ENCODE peak calls at places on chromosomes 16 and 17, in six cellular contexts. E, J, S, H, Y and R are unnamed samples. For H3K9me3, the result is how much of the 10 kb centered on the place peaks cover.

GRCh38 chr16:67301080-67301757 is 21.9 kb downstream of the PLEKHG4 start:
- DNase-seq in E (peak), J (peak), S (no peak), H (peak), Y (no peak), R (no peak)

GRCh38 chr17:10089221-10089799 is 109.1 kb downstream of the GAS7 start:
- DNase-seq in E (no peak), J (no peak), S (no peak), H (no peak), Y (peak), R (no peak)

GRCh38 chr16:35798885-35799426 is 2339.5 kb downstream of the TP53TG3F start:
- DNase-seq in E (peak), J (no peak), S (no peak), H (no peak), Y (no peak), R (no peak)

GRCh38 chr17:34703533-34703932 is 124.2 kb downstream of the TMEM132E start:
- DNase-seq in E (no peak), J (no peak), S (peak), H (no peak), Y (no peak), R (peak)

GRCh38 chr17:68698761-68699160 is 97.6 kb upstream of the FAM20A start:
- DNase-seq in E (no peak), J (no peak), S (no peak), H (peak), Y (no peak), R (no peak)

GRCh38 chr17:72576289-72576759 is 455.5 kb downstream of the SOX9 start:
- DNase-seq in E (no peak), J (no peak), S (no peak), H (no peak), Y (no peak), R (no peak)

GRCh38 chr17:51818777-51819176 is 339.7 kb downstream of the CA10 start:
- DNase-seq in E (no peak), J (no peak), S (no peak), H (no peak), Y (no peak), R (no peak)

GRCh38 chr16:29302976-29303375 is 103.5 kb downstream of the NPIPB11 start:
- DNase-seq in E (no peak), J (no peak), S (no peak), H (no peak), Y (no peak), R (no peak)

GRCh38 chr17:77619851-77620250 is 338.7 kb upstream of the TNRC6C start:
- DNase-seq in E (no peak), J (no peak), S (no peak), H (no peak), Y (peak), R (no peak)

GRCh38 chr16:27625050-27625697 is 75.2 kb downstream of the KATNIP start:
- DNase-seq in E (no peak), J (peak), S (no peak), H (peak), Y (no peak), R (no peak)

GRCh38 chr17:59373879-59374495 is 42.5 kb downstream of the YPEL2 start:
- DNase-seq in E (no peak), J (no peak), S (no peak), H (peak), Y (peak), R (no peak)

GRCh38 chr16:31094088-31094423 is 541 bp downstream of the VKORC1 start:
- DNase-seq in E (no peak), J (no peak), S (peak), H (peak), Y (no peak), R (no peak)

GRCh38 chr17:64441772-64442549 is 7.0 kb upstream of the MILR1 start:
- DNase-seq in E (no peak), J (no peak), S (no peak), H (peak), Y (peak), R (peak)

GRCh38 chr17:68296217-68297140 is 5.2 kb downstream of the ARSG start:
- DNase-seq in E (no peak), J (peak), S (no peak), H (no peak), Y (no peak), R (peak)

GRCh38 chr17:55258578-55259135 is 6.1 kb upstream of the HLF start:
- DNase-seq in E (no peak), J (no peak), S (no peak), H (no peak), Y (no peak), R (no peak)

GRCh38 chr16:12017583-12017982 is 41.0 kb downstream of the SNX29 start:
- DNase-seq in E (no peak), J (no peak), S (no peak), H (no peak), Y (no peak), R (no peak)

GRCh38 chr17:79496422-79497005 is 114.3 kb downstream of the RBFOX3 start:
- DNase-seq in E (no peak), J (no peak), S (no peak), H (no peak), Y (no peak), R (no peak)

GRCh38 chr16:57194512-57194911 is 8.4 kb downstream of the RSPRY1 start:
- DNase-seq in E (no peak), J (peak), S (no peak), H (no peak), Y (no peak), R (no peak)

GRCh38 chr17:76479515-76480048 is 12.2 kb downstream of the AANAT start:
- DNase-seq in E (no peak), J (no peak), S (no peak), H (no peak), Y (no peak), R (no peak)

GRCh38 chr17:8818047-8818446 is 18.9 kb upstream of the MFSD6L start:
- DNase-seq in E (no peak), J (no peak), S (no peak), H (no peak), Y (peak), R (no peak)

GRCh38 chr17:44981221-44981968 is 13.3 kb upstream of the C1QL1 start:
- DNase-seq in E (no peak), J (no peak), S (no peak), H (no peak), Y (no peak), R (no peak)

GRCh38 chr16:10868562-10869469 is 8.2 kb upstream of the CIITA start:
- DNase-seq in E (peak), J (no peak), S (no peak), H (peak), Y (peak), R (no peak)

GRCh38 chr17:40179923-40180659 is 2.8 kb downstream of the RAPGEFL1 start:
- DNase-seq in E (no peak), J (no peak), S (no peak), H (no peak), Y (no peak), R (no peak)

GRCh38 chr17:59848778-59849177 is 44.0 kb downstream of the TUBD1 start:
- DNase-seq in E (peak), J (no peak), S (no peak), H (peak), Y (peak), R (no peak)

GRCh38 chr16:51002889-51003490 is 148.1 kb downstream of the SALL1 start:
- DNase-seq in E (no peak), J (no peak), S (no peak), H (no peak), Y (no peak), R (no peak)

GRCh38 chr16:72926671-72927070 is 121.3 kb downstream of the ZFHX3 start:
- DNase-seq in E (no peak), J (no peak), S (no peak), H (no peak), Y (peak), R (no peak)

GRCh38 chr16:51146256-51146924 is 4.7 kb downstream of the SALL1 start:
- DNase-seq in E (no peak), J (no peak), S (peak), H (no peak), Y (no peak), R (no peak)

GRCh38 chr17:50550661-50551432 is 3.9 kb downstream of the SPATA20 start:
- DNase-seq in E (peak), J (peak), S (peak), H (peak), Y (peak), R (no peak)

GRCh38 chr17:61510991-61511390 is 58.8 kb downstream of the TBX4 start:
- DNase-seq in E (no peak), J (no peak), S (no peak), H (no peak), Y (no peak), R (no peak)

GRCh38 chr17:62048262-62048661 is 16.8 kb downstream of the MED13 start:
- DNase-seq in E (no peak), J (no peak), S (no peak), H (no peak), Y (no peak), R (no peak)

GRCh38 chr17:81241648-81242420 is 2.7 kb downstream of the NDUFAF8 start:
- DNase-seq in E (no peak), J (peak), S (peak), H (peak), Y (no peak), R (peak)

GRCh38 chr16:11052080-11052808 is 107.9 kb downstream of the CLEC16A start:
- DNase-seq in E (peak), J (no peak), S (no peak), H (no peak), Y (peak), R (no peak)

GRCh38 chr17:441155-441950 is 88.7 kb upstream of the RPH3AL start:
- DNase-seq in E (no peak), J (no peak), S (no peak), H (no peak), Y (no peak), R (no peak)

GRCh38 chr17:79836952-79837887 is 2.0 kb downstream of the CBX4 start:
- DNase-seq in E (peak), J (peak), S (peak), H (peak), Y (peak), R (no peak)

GRCh38 chr16:65771707-65772106 is 594.8 kb upstream of the CDH5 start:
- DNase-seq in E (no peak), J (no peak), S (no peak), H (no peak), Y (no peak), R (no peak)

GRCh38 chr16:65770752-65771151 is 595.7 kb upstream of the CDH5 start:
- DNase-seq in E (no peak), J (no peak), S (no peak), H (no peak), Y (no peak), R (no peak)

GRCh38 chr16:65774350-65774749 is 592.1 kb upstream of the CDH5 start:
- DNase-seq in E (no peak), J (no peak), S (no peak), H (no peak), Y (no peak), R (no peak)

GRCh38 chr16:65772134-65772732 is 594.3 kb upstream of the CDH5 start:
- DNase-seq in E (no peak), J (no peak), S (peak), H (no peak), Y (no peak), R (no peak)

GRCh38 chr16:65773319-65773874 is 593.1 kb upstream of the CDH5 start:
- DNase-seq in E (no peak), J (no peak), S (peak), H (no peak), Y (no peak), R (no peak)
- H3K9me3 ChIP-seq in E (under half), J (under half), S (under half), H (under half), Y (under half), R (under half)

GRCh38 chr16:89577055-89577759 is 1.6 kb downstream of the CPNE7 start:
- DNase-seq in E (no peak), J (no peak), S (no peak), H (no peak), Y (no peak), R (no peak)
- H3K27ac ChIP-seq in E (no peak), J (no peak), S (no peak), H (no peak), Y (no peak), R (no peak)

GRCh38 chr16:15827709-15828343 is 29.0 kb downstream of the MYH11 start:
- DNase-seq in E (peak), J (no peak), S (no peak), H (no peak), Y (peak), R (no peak)

GRCh38 chr16:15832241-15832640 is 24.6 kb downstream of the MYH11 start:
- DNase-seq in E (no peak), J (no peak), S (no peak), H (no peak), Y (no peak), R (no peak)

GRCh38 chr16:15827299-15827698 is 29.5 kb downstream of the MYH11 start:
- DNase-seq in E (peak), J (no peak), S (no peak), H (no peak), Y (peak), R (no peak)

GRCh38 chr16:15830832-15831451 is 25.9 kb downstream of the MYH11 start:
- DNase-seq in E (peak), J (no peak), S (no peak), H (no peak), Y (no peak), R (no peak)

GRCh38 chr16:15829460-15829859 is 27.4 kb downstream of the MYH11 start:
- DNase-seq in E (peak), J (peak), S (peak), H (peak), Y (peak), R (no peak)
- H3K9me3 ChIP-seq in E (under half), J (under half), S (under half), H (under half), Y (under half), R (under half)

GRCh38 chr16:74868035-74868434 is 93.4 kb upstream of the FA2H start:
- DNase-seq in E (no peak), J (no peak), S (no peak), H (no peak), Y (no peak), R (no peak)

GRCh38 chr16:74867281-74867849 is 92.7 kb upstream of the FA2H start:
- DNase-seq in E (no peak), J (no peak), S (no peak), H (no peak), Y (no peak), R (no peak)

GRCh38 chr16:74865922-74866598 is 91.4 kb upstream of the FA2H start:
- DNase-seq in E (no peak), J (no peak), S (no peak), H (no peak), Y (no peak), R (no peak)

GRCh38 chr16:74871608-74872007 is 97.0 kb upstream of the FA2H start:
- DNase-seq in E (no peak), J (no peak), S (no peak), H (no peak), Y (no peak), R (no peak)

DNA sequence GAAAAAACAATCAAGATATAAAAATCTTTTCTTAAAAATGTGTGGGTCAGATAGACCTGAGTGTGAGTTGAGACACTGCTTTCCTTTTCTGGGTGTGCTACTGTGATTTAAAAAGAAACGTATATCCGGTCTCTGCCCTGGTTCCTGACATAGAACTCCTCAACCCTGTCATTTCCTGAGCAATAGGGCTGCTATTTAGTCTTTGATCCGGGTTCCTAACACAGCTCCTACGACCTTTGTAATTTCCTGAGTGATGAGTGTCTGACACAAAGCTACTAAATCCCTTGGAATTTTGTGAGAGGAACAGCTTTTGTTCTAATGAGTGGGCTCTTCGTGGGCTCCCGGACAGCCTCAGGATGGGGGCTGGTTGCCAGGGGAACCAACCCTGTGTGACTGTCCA is 93.9 kb upstream of the FA2H start:
- DNase-seq in E (no peak), J (no peak), S (no peak), H (no peak), Y (no peak), R (no peak)
- H3K27ac ChIP-seq in E (peak), J (no peak), S (no peak), H (no peak), Y (peak), R (peak)

DNA sequence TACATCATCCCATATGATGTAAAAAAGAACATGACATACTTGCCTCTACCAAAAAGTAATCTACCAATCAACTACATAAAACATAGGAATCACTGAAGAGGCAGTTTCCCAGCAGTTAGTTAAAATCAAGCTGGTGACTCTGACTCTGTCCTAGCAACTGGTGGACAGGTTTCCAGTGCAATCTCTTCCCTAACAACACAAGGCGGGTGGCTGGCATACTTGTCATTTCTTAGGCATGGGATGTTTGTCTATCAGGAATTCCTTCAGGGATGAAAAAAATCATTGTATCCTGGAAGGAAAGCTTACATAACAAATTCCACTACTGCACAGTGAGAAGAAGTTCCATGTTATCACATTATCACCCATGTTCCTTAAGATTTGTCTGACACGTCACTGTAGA is 50.9 kb downstream of the HELZ start:
- DNase-seq in E (no peak), J (no peak), S (peak), H (no peak), Y (no peak), R (no peak)
- H3K9me3 ChIP-seq in E (under half), J (under half), S (under half), H (under half), Y (under half), R (under half)

DNA sequence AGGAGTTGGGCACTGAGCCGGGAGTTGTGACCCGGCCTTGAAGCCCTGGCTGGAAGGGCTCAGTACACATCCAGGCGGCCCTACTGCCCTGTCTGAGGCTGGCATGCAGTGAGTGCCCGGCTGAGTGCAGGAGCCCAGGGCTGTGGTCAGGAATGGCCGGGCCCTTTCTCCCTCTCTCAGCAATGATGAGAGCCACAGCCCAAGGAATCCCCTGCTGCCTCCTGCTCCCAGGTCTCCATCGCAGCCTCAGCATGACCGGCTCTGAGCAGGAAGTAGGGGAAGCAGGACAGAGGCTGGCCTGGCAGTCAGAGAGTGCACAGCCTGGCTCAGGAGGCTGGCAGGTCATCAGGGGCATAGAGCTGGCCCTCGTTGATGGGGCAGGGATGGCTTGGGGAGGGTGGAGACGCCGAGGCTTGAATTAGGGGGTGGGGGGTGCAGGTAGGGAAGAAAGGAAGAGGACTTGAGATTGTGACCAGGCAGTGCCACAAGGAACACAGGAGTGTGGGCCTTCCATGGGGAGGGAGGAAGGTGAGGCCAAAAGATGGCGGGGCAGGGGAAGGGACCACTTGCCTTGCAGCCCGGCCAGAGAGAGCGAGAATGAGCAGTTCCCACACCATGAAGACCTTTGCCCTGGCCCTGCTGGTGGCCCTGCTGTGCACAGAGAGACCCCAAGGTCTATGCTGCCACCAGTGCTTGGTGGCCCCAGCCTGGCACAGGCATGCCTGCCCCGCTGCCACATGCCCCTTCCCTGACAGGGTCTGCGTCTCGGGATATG is 32.1 kb upstream of the KRT17 start:
- DNase-seq in E (no peak), J (no peak), S (no peak), H (no peak), Y (no peak), R (no peak)
- H3K27ac ChIP-seq in E (peak), J (peak), S (no peak), H (no peak), Y (peak), R (no peak)